ENCODE peak calls at places on chromosomes 2 and 18, in nine cellular contexts. S is heart right ventricle, G is OCI-LY7, Y is GM23338, J is A549, K is Peyer's patch, H is endothelial cell, Z is body of pancreas, W is brain microvascular endothelial cell. C is an unnamed sample.

GRCh38 chr2:21800356-21800755 is 676.6 kb downstream of the TDRD15 start:
- DNase-seq in S (no peak), G (no peak), Y (no peak), J (no peak), K (no peak), H (no peak), Z (no peak), W (no peak), C (no peak)

GRCh38 chr2:202377308-202377736 is 1.2 kb downstream of the BMPR2 start:
- DNase-seq in S (peak), G (peak), Y (peak), J (peak), K (peak), H (peak), Z (peak), W (peak), C (no peak)

GRCh38 chr2:224155896-224156295 is 116.8 kb upstream of the SERPINE2 start:
- DNase-seq in S (no peak), G (no peak), Y (no peak), J (no peak), K (no peak), H (no peak), Z (no peak), W (no peak), C (no peak)

GRCh38 chr2:8719528-8719927 is 37.7 kb downstream of the ID2 start:
- DNase-seq in S (no peak), G (no peak), Y (no peak), J (no peak), K (no peak), H (no peak), Z (no peak), W (no peak), C (no peak)

GRCh38 chr2:164917296-164917903 is 37.9 kb downstream of the SLC38A11 start:
- DNase-seq in S (peak), G (peak), Y (peak), J (peak), K (no peak), H (peak), Z (peak), W (peak), C (no peak)

GRCh38 chr2:205688417-205689200 is 6.3 kb downstream of the NRP2 start:
- DNase-seq in S (no peak), G (no peak), Y (no peak), J (no peak), K (no peak), H (no peak), Z (no peak), W (no peak), C (no peak)

GRCh38 chr2:105545731-105546622 is 147.1 kb upstream of the FHL2 start:
- DNase-seq in S (peak), G (peak), Y (peak), J (peak), K (peak), H (peak), Z (peak), W (peak), C (peak)

GRCh38 chr2:5695641-5696350 is 3.6 kb downstream of the SOX11 start:
- DNase-seq in S (no peak), G (peak), Y (peak), J (no peak), K (no peak), H (peak), Z (no peak), W (peak), C (peak)

GRCh38 chr18:42258301-42258965 is 303.4 kb downstream of the PIK3C3 start:
- DNase-seq in S (no peak), G (no peak), Y (no peak), J (no peak), K (no peak), H (no peak), Z (no peak), W (no peak), C (no peak)

GRCh38 chr2:203730076-203730729 is 23.8 kb downstream of the CD28 start:
- DNase-seq in S (no peak), G (no peak), Y (no peak), J (no peak), K (no peak), H (no peak), Z (no peak), W (no peak), C (no peak)

GRCh38 chr2:11573418-11574175 is 39.8 kb downstream of the GREB1 start:
- DNase-seq in S (no peak), G (no peak), Y (peak), J (no peak), K (no peak), H (no peak), Z (no peak), W (no peak), C (no peak)

GRCh38 chr2:233210843-233211600 is 40.5 kb upstream of the ATG16L1 start:
- DNase-seq in S (peak), G (no peak), Y (no peak), J (no peak), K (no peak), H (no peak), Z (peak), W (peak), C (no peak)

GRCh38 chr2:12979066-12979465 is 262.3 kb downstream of the TRIB2 start:
- DNase-seq in S (no peak), G (no peak), Y (no peak), J (no peak), K (no peak), H (no peak), Z (no peak), W (no peak), C (no peak)

GRCh38 chr18:3286165-3286564 is 24.2 kb downstream of the MYL12B start:
- DNase-seq in S (no peak), G (no peak), Y (no peak), J (no peak), K (no peak), H (no peak), Z (no peak), W (no peak), C (no peak)

GRCh38 chr2:122203523-122203922 is 448.1 kb downstream of the TSN start:
- DNase-seq in S (no peak), G (no peak), Y (no peak), J (no peak), K (no peak), H (no peak), Z (no peak), W (peak), C (no peak)

GRCh38 chr18:58970943-58971799 is 106.5 kb downstream of the ZNF532 start:
- DNase-seq in S (no peak), G (no peak), Y (no peak), J (no peak), K (no peak), H (no peak), Z (no peak), W (no peak), C (no peak)

GRCh38 chr2:42141687-42142475 is 27.3 kb upstream of the EML4 start:
- DNase-seq in S (peak), G (peak), Y (peak), J (peak), K (peak), H (no peak), Z (peak), W (peak), C (peak)

GRCh38 chr2:233301811-233302210 is 5.8 kb upstream of the SAG start:
- DNase-seq in S (no peak), G (no peak), Y (no peak), J (no peak), K (no peak), H (no peak), Z (no peak), W (no peak), C (no peak)

GRCh38 chr2:56647997-56648396 is 464.2 kb downstream of the CCDC85A start:
- DNase-seq in S (no peak), G (no peak), Y (no peak), J (no peak), K (no peak), H (no peak), Z (no peak), W (no peak), C (no peak)

GRCh38 chr2:239181074-239181581 is 219.7 kb downstream of the HDAC4 start:
- DNase-seq in S (no peak), G (no peak), Y (no peak), J (no peak), K (no peak), H (no peak), Z (no peak), W (no peak), C (peak)

GRCh38 chr2:202339052-202339870 is 36.9 kb upstream of the BMPR2 start:
- DNase-seq in S (no peak), G (no peak), Y (no peak), J (peak), K (no peak), H (no peak), Z (no peak), W (peak), C (no peak)

GRCh38 chr2:98608962-98609604 is 694 bp downstream of the UNC50 start:
- DNase-seq in S (peak), G (peak), Y (peak), J (peak), K (no peak), H (peak), Z (no peak), W (peak), C (no peak)

GRCh38 chr2:98606431-98606830 is 1.9 kb downstream of the COA5 start:
- DNase-seq in S (no peak), G (no peak), Y (no peak), J (no peak), K (no peak), H (no peak), Z (no peak), W (no peak), C (no peak)

GRCh38 chr2:98607104-98607503 is 1.2 kb downstream of the COA5 start:
- DNase-seq in S (no peak), G (peak), Y (no peak), J (no peak), K (no peak), H (no peak), Z (no peak), W (no peak), C (no peak)

GRCh38 chr2:98607741-98608117 is 583 bp downstream of the COA5 start:
- DNase-seq in S (no peak), G (no peak), Y (no peak), J (no peak), K (no peak), H (no peak), Z (no peak), W (no peak), C (no peak)

DNA sequence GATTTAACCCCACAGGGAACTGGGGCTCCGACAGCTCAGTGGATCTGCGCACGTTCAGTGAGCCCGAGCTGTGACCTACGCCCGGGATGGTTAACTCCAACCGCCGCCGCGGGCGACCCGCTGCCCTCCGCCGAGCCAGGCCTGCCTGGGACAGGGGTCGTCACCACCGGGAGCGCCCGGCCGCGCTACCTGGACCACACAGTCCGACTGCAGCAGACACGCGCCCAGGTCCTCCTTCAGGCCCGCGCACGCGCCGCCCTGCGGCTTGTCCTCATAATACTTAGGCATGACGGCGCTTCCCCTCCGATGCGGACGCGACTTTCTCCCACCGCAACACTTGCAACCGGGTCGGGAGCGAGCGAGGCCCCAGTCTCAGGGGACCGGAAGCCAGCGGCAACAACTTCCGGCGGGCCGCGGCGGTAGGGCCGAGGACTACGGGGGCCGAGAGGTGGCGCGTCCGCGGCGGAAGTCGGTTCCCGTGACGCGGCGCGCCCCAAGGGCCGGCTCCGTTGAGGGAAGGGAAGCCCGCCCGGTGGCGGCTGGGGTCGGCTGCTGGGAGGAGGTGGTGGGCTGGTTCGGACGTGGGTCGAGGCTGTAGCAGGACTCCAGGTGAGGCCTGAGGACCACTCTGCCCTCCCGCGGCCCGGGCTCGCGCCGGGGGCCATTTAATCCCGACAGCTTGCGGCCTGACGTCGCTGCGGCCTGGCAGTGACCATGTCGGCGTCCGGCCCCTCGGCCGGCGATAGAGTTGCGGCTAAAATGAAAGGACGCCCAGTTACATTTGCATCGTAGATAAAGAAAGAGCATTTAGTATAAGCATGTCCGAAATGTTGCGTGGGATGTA is at the start of the genes COA5 and UNC50:
- DNase-seq in S (peak), G (peak), Y (peak), J (peak), K (peak), H (peak), Z (peak), W (peak), C (peak)
- TF ChIP-seq CTCF in S (no peak), G (peak), Y (no peak), J (no peak), K (peak), H (peak), Z (no peak), W (no peak), C (peak)

GRCh38 chr2:24611626-24612025 is 120.6 kb downstream of the NCOA1 start:
- DNase-seq in S (no peak), G (no peak), Y (no peak), J (no peak), K (no peak), H (no peak), Z (no peak), W (no peak), C (no peak)

GRCh38 chr2:24617431-24617830 is 126.4 kb downstream of the NCOA1 start:
- DNase-seq in S (no peak), G (no peak), Y (no peak), J (no peak), K (no peak), H (no peak), Z (no peak), W (no peak), C (no peak)

GRCh38 chr2:24616606-24617005 is 125.6 kb downstream of the NCOA1 start:
- DNase-seq in S (no peak), G (no peak), Y (no peak), J (no peak), K (no peak), H (no peak), Z (no peak), W (no peak), C (no peak)

GRCh38 chr2:24613154-24613814 is 122.2 kb downstream of the NCOA1 start:
- DNase-seq in S (no peak), G (peak), Y (peak), J (peak), K (no peak), H (peak), Z (no peak), W (peak), C (no peak)
- TF ChIP-seq CTCF in S (no peak), G (peak), Y (peak), J (peak), K (peak), H (peak), Z (no peak), W (peak), C (peak)

DNA sequence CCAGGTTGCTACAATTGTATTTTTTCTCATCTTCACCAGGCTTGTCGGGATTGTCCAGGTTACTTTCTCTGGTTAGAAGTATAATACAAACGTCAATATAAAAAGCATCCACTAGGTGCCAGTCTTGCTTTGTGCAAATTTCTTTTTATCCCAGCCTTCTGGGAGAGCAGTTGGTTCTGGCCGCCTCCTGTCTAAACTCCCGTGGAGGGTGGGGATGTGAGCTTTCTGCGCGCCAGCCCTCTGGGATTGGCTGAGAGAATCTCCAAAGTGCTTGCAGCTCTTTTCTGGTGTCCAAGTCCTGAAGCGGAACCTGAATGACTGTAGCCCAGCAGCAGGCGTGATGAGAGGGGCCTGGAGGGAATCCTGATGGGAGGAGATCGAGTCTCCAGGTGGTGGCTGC is 22.4 kb upstream of the TOGARAM2 start:
- DNase-seq in S (peak), G (peak), Y (peak), J (peak), K (no peak), H (peak), Z (peak), W (peak), C (no peak)
- TF ChIP-seq CTCF in S (peak), G (peak), Y (peak), J (peak), K (peak), H (peak), Z (peak), W (peak), C (peak)

DNA sequence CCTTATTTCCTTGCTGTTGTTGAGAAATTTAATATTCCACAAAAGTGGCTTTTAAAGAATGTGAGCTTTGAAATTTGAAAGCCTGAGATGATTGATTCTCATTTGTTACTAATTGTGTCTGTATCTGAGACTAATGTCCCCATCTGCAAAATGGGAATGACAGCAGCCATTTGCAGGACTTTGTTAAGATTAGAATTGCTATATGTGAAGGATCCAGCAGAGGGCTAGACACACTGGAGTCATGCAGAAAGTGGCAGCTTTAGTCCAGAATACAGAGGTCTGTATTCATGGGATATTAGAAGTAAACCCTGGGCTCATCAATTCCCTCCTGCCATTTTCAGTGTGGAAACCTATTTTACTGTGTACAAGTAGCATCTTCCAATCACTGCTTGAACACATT is 296.5 kb upstream of the GYPC start:
- DNase-seq in S (no peak), G (peak), Y (peak), J (peak), K (no peak), H (no peak), Z (no peak), W (peak), C (no peak)
- TF ChIP-seq CTCF in S (no peak), G (peak), Y (peak), J (no peak), K (peak), H (peak), Z (no peak), W (peak), C (peak)

DNA sequence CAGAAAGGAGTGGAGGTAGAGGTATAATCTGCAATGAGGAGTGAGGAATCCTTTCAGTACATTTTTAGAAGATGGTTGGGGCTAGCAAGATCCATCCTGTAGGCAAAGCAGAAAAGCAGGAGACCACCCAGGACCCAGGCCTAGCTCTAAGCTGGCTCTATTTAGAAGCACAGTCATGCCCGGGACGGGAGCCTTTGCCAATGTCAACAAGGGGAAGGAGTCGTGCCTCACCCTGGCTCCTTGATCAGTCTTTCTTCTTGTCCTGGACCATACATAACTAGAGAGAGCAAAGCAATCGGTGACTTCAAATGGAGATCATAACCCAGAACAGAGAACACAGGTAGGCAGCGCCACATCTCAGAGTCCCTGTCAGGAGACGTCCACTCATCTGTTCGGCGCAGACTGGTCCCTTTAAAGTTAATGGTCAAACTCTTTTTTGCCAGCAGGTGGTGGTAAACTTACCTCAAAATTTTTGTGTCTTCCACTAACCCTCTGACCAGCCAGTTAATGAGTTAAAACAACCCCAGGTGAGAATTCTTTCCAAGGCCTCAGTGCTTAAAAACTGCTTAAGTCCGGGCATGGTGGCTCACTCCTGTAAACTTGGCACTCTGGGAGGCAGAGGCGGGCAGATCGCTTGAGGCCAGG is 8.0 kb downstream of the MC5R start:
- DNase-seq in S (no peak), G (no peak), Y (peak), J (peak), K (no peak), H (peak), Z (no peak), W (no peak), C (no peak)
- TF ChIP-seq CTCF in S (no peak), G (peak), Y (peak), J (no peak), K (no peak), H (no peak), Z (no peak), W (no peak), C (peak)

DNA sequence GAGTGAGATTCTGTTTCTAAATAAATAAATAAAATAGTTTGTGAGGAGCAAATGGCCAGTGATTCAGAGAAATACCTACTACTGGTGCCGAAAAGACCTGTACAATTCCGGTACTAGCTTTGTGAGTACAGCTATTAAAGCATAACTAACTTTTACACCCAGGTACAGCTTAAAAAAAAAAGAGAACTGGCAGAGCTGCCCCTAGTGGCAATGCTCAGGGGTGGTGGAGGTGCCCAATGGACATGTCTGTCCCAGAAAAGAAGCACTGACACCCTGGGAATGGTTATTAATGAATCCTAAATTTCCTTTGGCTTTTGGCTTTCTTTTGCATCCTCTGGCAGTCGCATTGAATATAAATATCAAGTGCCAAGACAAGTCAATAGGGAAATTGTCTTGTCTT is 87.0 kb downstream of the LIPG start:
- DNase-seq in S (no peak), G (no peak), Y (no peak), J (no peak), K (no peak), H (no peak), Z (no peak), W (no peak), C (no peak)
- TF ChIP-seq CTCF in S (no peak), G (no peak), Y (no peak), J (no peak), K (no peak), H (peak), Z (no peak), W (peak), C (peak)

GRCh38 chr2:152489364-152489763 is 154.4 kb downstream of the FMNL2 start:
- DNase-seq in S (no peak), G (no peak), Y (no peak), J (no peak), K (no peak), H (no peak), Z (no peak), W (no peak), C (no peak)

GRCh38 chr2:152497481-152498052 is 162.6 kb downstream of the FMNL2 start:
- DNase-seq in S (no peak), G (no peak), Y (no peak), J (no peak), K (no peak), H (no peak), Z (peak), W (peak), C (no peak)

GRCh38 chr2:152493945-152494528 is 159.1 kb downstream of the FMNL2 start:
- DNase-seq in S (no peak), G (no peak), Y (peak), J (no peak), K (no peak), H (no peak), Z (no peak), W (no peak), C (no peak)

GRCh38 chr2:152491139-152491472 is 156.1 kb downstream of the FMNL2 start:
- DNase-seq in S (peak), G (no peak), Y (no peak), J (no peak), K (no peak), H (no peak), Z (no peak), W (no peak), C (no peak)

GRCh38 chr2:152493417-152493816 is 158.4 kb downstream of the FMNL2 start:
- DNase-seq in S (no peak), G (no peak), Y (peak), J (no peak), K (no peak), H (no peak), Z (no peak), W (no peak), C (no peak)
- TF ChIP-seq CTCF in S (no peak), G (no peak), Y (no peak), J (no peak), K (no peak), H (no peak), Z (no peak), W (no peak), C (no peak)

C was measured in type B pancreatic cell.